ENCODE peak calls at places on chromosomes 7 and 10, in ten cellular contexts. C, Q, O, K, E, N, Z, J, G and W are unnamed samples.
A peak's percentile ranks its signal among the peaks of the same experiment; 100 is the strongest.

GRCh38 chr10:128124813-128125403 is 1.3 kb downstream of the MKI67 start:
- DNase-seq in C (no peak), N (no peak), G (no peak), Q (no peak), O (peak; percentile 16), E (no peak), K (no peak), Z (no peak), J (no peak), W (no peak)

GRCh38 chr10:6280291-6280690 is 77.6 kb downstream of the PFKFB3 start:
- DNase-seq in G (no peak), O (no peak), E (no peak), Q (no peak), K (no peak), J (no peak), C (no peak), N (no peak), Z (no peak), W (no peak)

GRCh38 chr10:77244746-77245145 is 392.9 kb downstream of the KCNMA1 start:
- DNase-seq in G (no peak), Z (no peak), K (no peak), C (no peak), O (peak; percentile 70), J (no peak), E (no peak), Q (no peak), N (no peak), W (no peak)

GRCh38 chr7:107398161-107398560 is 71.7 kb upstream of the GPR22 start:
- DNase-seq in C (no peak), N (no peak), E (no peak), O (no peak), J (no peak), G (no peak), Z (no peak), K (no peak), Q (peak; percentile 18), W (no peak)

GRCh38 chr7:98210513-98211220 is 572 bp upstream of the BHLHA15 start:
- DNase-seq in Z (no peak), Q (peak; percentile 64), G (peak; percentile 12), O (peak; percentile 30), K (no peak), E (peak; percentile 15), N (no peak), J (no peak), C (no peak), W (no peak)

GRCh38 chr10:44993922-44994751 is 6.6 kb upstream of the ZNF22 start:
- DNase-seq in C (no peak), G (peak; percentile 79), N (no peak), O (peak; percentile 83), Z (no peak), Q (no peak), J (no peak), K (no peak), E (no peak), W (peak; percentile 25)

GRCh38 chr7:100220833-100221718 is 1.3 kb downstream of the PVRIG start:
- DNase-seq in G (no peak), K (peak; percentile 72), N (peak; percentile 72), Q (no peak), J (no peak), O (no peak), Z (no peak), C (peak; percentile 65), E (no peak), W (no peak)

GRCh38 chr10:72126184-72126871 is 38.0 kb upstream of the SPOCK2 start:
- DNase-seq in J (no peak), O (peak; percentile 69), N (no peak), K (no peak), G (peak; percentile 82), Z (no peak), Q (no peak), C (no peak), E (no peak), W (peak; percentile 70)

GRCh38 chr7:102434039-102434481 is 685 bp downstream of the ORAI2 start:
- DNase-seq in O (no peak), J (no peak), N (no peak), K (no peak), G (peak; percentile 44), Z (no peak), Q (no peak), C (no peak), E (no peak), W (peak; percentile 41)

GRCh38 chr7:158550886-158551452 is 36.7 kb downstream of the PTPRN2 start:
- DNase-seq in Q (no peak), G (no peak), N (no peak), K (no peak), C (no peak), Z (no peak), O (no peak), J (no peak), E (no peak), W (no peak)

GRCh38 chr10:112262556-112262955 is 20.6 kb upstream of the TECTB start:
- DNase-seq in Z (no peak), K (no peak), C (no peak), G (no peak), N (no peak), Q (no peak), O (peak; percentile 70), E (no peak), J (no peak), W (no peak)

GRCh38 chr7:42232275-42232674 is 4.7 kb downstream of the GLI3 start:
- DNase-seq in O (peak; percentile 83), N (no peak), G (peak; percentile 61), J (no peak), Z (no peak), Q (no peak), E (peak; percentile 22), C (no peak), K (no peak), W (peak; percentile 51)

GRCh38 chr10:122051609-122052385 is 62.8 kb downstream of the TACC2 start:
- DNase-seq in E (peak; percentile 77), G (peak; percentile 84), J (peak; percentile 52), O (peak; percentile 89), K (no peak), Z (peak; percentile 41), C (no peak), Q (peak; percentile 69), N (no peak), W (peak; percentile 71)

GRCh38 chr7:71612892-71613291 is 480.9 kb downstream of the GALNT17 start:
- DNase-seq in O (no peak), C (no peak), N (no peak), Z (no peak), K (no peak), G (no peak), Q (no peak), J (no peak), E (no peak), W (peak; percentile 57)

GRCh38 chr7:158924956-158925355 is 68.6 kb downstream of the DYNC2I1 start:
- DNase-seq in J (peak; percentile 1), K (no peak), Z (peak; percentile 1), G (no peak), O (peak; percentile 39), Q (no peak), C (no peak), E (no peak), N (no peak), W (peak; percentile 39)

GRCh38 chr10:114932225-114932624 is 5.8 kb upstream of the TRUB1 start:
- DNase-seq in J (no peak), E (no peak), C (no peak), O (no peak), G (no peak), Z (no peak), K (no peak), Q (no peak), N (no peak), W (no peak)